ENCODE peak calls at places on chromosome 17, in seven cellular contexts. E is IMR-90; Q is fibroblast of pulmonary artery; X is CD8-positive, alpha-beta memory T cell; H is transverse colon; G is lung; U is NT2/D1. M is an unnamed sample.

GRCh38 chr17:7081341-7082062 is 1.5 kb upstream of the CLEC10A start:
- DNase-seq in E (no peak), Q (no peak), X (peak; percentile 60), H (no peak), G (no peak), U (no peak), M (peak; percentile 20)

GRCh38 chr17:7781467-7781866 is 52.5 kb upstream of the KDM6B start:
- DNase-seq in E (no peak), Q (no peak), X (no peak), H (no peak), G (peak; percentile 60), U (no peak), M (no peak)

GRCh38 chr17:6523330-6523729 is 33.0 kb downstream of the PITPNM3 start:
- DNase-seq in E (peak; percentile 26), Q (peak; percentile 21), X (no peak), H (no peak), G (no peak), U (no peak), M (no peak)

GRCh38 chr17:45784583-45785372 is 658 bp downstream of the CRHR1 start:
- DNase-seq in E (no peak), Q (no peak), X (no peak), H (no peak), G (no peak), U (no peak), M (no peak)

GRCh38 chr17:64420143-64420670 is 28.7 kb upstream of the MILR1 start:
- DNase-seq in E (peak; percentile 84), Q (peak; percentile 90), X (peak; percentile 59), H (no peak), G (no peak), U (no peak), M (peak; percentile 42)

GRCh38 chr17:32813021-32813420 is 63.9 kb downstream of the MYO1D start:
- DNase-seq in E (no peak), Q (peak; percentile 12), X (no peak), H (no peak), G (no peak), U (no peak), M (no peak)

GRCh38 chr17:79960788-79961522 is 74.7 kb downstream of the TBC1D16 start:
- DNase-seq in E (peak; percentile 26), Q (peak; percentile 64), X (no peak), H (no peak), G (no peak), U (no peak), M (no peak)

GRCh38 chr17:77380411-77381184 is 239.8 kb downstream of the SEC14L1 start:
- DNase-seq in E (no peak), Q (no peak), X (peak; percentile 42), H (no peak), G (no peak), U (no peak), M (no peak)

GRCh38 chr17:50918933-50919296 is 52.8 kb upstream of the TOB1 start:
- DNase-seq in E (peak; percentile 35), Q (no peak), X (no peak), H (peak; percentile 67), G (no peak), U (no peak), M (no peak)

GRCh38 chr17:29133146-29133713 is 47.0 kb downstream of the MYO18A start:
- DNase-seq in E (peak; percentile 89), Q (peak; percentile 68), X (no peak), H (no peak), G (no peak), U (no peak), M (no peak)

DNA sequence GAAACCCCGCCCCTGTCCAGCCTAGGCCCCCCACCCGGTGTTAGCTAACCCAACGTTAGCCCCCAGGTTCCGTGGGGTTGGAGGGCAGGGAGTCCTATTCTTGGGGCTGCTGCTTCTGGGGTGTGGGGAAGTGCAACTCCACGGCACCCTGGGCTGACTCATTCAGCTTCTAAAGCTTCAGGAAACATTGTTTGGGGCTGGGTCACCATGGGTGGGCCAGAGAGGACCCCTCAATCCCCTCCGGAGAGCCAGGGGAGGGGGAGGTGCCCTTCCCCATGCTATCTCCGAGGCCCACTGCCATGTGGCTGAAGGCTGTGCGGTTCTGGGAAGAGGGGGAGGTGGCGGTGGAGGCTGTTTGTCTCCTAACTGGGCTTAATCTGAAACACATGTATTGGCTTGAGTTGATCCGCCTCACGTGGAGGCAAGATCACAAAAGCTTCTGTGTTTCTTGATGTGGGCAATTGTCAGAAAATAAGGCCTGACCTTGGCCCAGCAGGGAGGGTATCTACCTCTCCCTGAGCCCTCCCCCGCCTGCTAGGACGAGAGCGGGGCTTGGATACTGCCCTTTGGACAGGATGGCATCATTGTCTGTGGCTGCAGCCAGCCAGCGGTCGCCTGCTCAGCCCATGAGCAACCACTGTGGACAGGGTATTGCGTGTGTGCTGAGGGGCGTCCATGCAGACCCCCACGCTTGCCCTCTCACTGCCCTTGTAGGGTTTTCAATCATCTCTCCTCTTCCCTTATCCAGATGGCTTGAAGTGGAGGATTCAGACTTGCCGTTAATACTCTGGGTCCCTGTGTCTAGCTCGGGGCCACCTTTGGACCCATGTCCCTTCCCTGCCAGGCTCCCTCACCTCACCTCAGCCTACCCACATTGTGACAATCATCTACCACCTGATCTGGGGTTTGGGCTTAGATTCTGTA is 1.3 kb downstream of the SERPINF1 start:
- DNase-seq in E (peak; percentile 74), Q (peak; percentile 80), X (no peak), H (no peak), G (no peak), U (no peak), M (no peak)
- H3K4me3 ChIP-seq in E (peak overlapping the region; percentile 51), Q (peak overlapping the region; percentile 67), X (no peak overlapping the region), H (peak overlapping the region; percentile 19), G (no peak overlapping the region), U (peak overlapping the region; percentile 56), M (no peak overlapping the region)

DNA sequence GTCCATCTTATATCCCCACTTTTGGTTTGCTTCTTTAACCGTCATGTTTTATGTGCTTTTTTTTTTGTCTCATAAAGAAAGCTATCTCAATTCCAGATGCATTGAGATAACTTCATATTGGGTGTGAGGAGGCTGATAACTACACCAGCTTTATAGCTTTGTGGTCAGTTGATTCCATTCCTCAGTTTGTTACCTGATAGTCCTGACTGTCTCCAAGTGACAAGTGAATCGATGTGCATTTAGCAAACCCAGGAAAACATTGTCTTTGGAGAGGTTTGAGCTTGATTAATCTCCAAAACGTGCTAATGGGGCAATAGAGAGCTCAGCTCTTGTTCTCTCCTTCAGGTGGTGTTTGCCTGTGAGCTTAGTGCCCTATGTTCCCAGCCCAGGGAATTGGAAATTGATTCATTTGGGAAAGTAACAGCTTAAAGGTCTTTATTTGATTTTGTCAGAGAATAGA is 22.7 kb downstream of the HS3ST3B1 start:
- DNase-seq in E (no peak), Q (no peak), X (no peak), H (no peak), G (no peak), U (no peak), M (no peak)
- H3K4me3 ChIP-seq in E (no peak overlapping the region), Q (no peak overlapping the region), X (no peak overlapping the region), H (no peak overlapping the region), G (no peak overlapping the region), U (no peak overlapping the region), M (no peak overlapping the region)

DNA sequence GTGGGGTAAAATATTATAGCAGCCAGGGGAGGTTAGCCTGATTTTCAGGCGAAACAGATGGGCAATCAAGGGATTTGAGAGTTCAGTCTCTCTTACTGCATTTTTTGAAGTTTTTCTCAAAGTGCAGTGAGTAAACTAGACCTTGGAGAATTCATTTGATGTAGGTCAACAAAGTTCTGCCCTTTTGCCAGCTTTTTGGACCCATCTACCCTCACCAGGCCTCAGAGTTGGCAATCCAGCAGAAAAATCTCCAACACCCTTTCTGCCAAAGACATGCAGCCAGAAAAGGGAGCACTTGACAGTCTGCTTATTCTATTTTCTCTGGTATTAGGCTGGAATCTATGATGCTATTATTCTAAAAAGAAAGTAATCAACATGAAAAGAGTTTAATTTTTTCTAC is 162.2 kb upstream of the TOM1L1 start:
- DNase-seq in E (no peak), Q (no peak), X (no peak), H (no peak), G (no peak), U (no peak), M (no peak)
- H3K4me3 ChIP-seq in E (no peak overlapping the region), Q (no peak overlapping the region), X (no peak overlapping the region), H (no peak overlapping the region), G (no peak overlapping the region), U (no peak overlapping the region), M (no peak overlapping the region)

DNA sequence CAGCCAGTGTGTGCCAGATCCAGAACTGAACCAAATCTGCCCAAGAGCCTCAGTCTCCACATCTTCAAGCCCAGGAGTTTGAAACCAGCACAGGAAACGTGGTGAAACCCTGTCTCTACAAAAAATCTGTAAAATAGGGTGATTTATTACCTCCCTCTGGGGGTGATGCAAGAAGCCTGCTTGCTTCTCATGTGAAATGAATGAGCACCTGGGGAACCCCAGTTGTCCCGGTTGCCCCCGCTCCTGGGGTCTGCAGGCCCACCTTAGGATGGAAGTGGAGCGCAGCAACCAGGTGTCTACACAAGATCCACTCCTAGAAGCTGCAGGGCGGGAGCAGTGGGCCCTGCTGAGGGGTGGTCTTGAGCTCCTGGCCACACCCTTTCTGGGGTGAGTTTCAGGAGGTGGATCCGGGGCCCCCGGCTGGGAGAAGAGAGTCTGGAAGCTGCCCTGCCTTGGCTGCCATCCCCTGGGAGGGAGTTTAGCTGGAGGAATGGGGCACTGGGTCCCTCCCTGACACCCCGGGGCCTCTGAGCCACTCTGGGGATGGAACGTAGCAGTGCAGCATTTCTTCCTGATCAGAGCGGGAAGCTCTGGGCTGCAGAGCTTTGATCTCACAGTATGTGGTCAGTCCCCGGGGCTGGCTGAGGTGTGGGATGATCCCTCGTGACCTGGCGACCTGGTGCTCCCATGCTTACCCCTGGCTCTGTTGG is 117.8 kb downstream of the RAB11FIP4 start:
- DNase-seq in E (no peak), Q (no peak), X (peak; percentile 49), H (no peak), G (no peak), U (no peak), M (no peak)
- H3K4me3 ChIP-seq in E (no peak overlapping the region), Q (no peak overlapping the region), X (peak overlapping the region; percentile 73), H (no peak overlapping the region), G (no peak overlapping the region), U (no peak overlapping the region), M (no peak overlapping the region)

GRCh38 chr17:14306602-14307001 is 5.7 kb downstream of the HS3ST3B1 start:
- DNase-seq in E (no peak), Q (no peak), X (no peak), H (no peak), G (no peak), U (no peak), M (no peak)
- H3K4me3 ChIP-seq in E (no peak overlapping the region), Q (no peak overlapping the region), X (no peak overlapping the region), H (no peak overlapping the region), G (no peak overlapping the region), U (no peak overlapping the region), M (no peak overlapping the region)

GRCh38 chr17:30521766-30522165 is 44.6 kb downstream of the GOSR1 start:
- DNase-seq in E (no peak), Q (no peak), X (no peak), H (no peak), G (no peak), U (no peak), M (no peak)

GRCh38 chr17:30519707-30520106 is 42.5 kb downstream of the GOSR1 start:
- DNase-seq in E (peak; percentile 91), Q (peak; percentile 94), X (no peak), H (no peak), G (no peak), U (no peak), M (no peak)

GRCh38 chr17:30519166-30519565 is 42.0 kb downstream of the GOSR1 start:
- DNase-seq in E (no peak), Q (no peak), X (no peak), H (no peak), G (no peak), U (no peak), M (no peak)

GRCh38 chr17:30520436-30520835 is 43.2 kb downstream of the GOSR1 start:
- DNase-seq in E (peak; percentile 63), Q (peak; percentile 54), X (no peak), H (no peak), G (no peak), U (no peak), M (no peak)

GRCh38 chr17:30520882-30521281 is 43.7 kb downstream of the GOSR1 start:
- DNase-seq in E (no peak), Q (no peak), X (no peak), H (no peak), G (no peak), U (no peak), M (no peak)
- H3K4me3 ChIP-seq in E (no peak overlapping the region), Q (no peak overlapping the region), X (no peak overlapping the region), H (no peak overlapping the region), G (no peak overlapping the region), U (no peak overlapping the region), M (no peak overlapping the region)

M was measured in DND-41.